ENCODE peak calls at places on chromosomes 11 and 22, in five cellular contexts. One of them, this sample, is unnamed.

GRCh38 chr11:56910046-56910753 is 78.5 kb upstream of the OR5AK2 start:
- DNase-seq in EL: no peak
- DNase-seq in cardiac muscle cell: no peak
- DNase-seq in NAMALWA: no peak
- DNase-seq in H9: no peak
- DNase-seq in this sample: no peak

GRCh38 chr11:36092314-36093030 is 148.6 kb downstream of the LDLRAD3 start:
- DNase-seq in EL: peak; percentile 16
- DNase-seq in cardiac muscle cell: no peak
- DNase-seq in NAMALWA: no peak
- DNase-seq in H9: peak; percentile 88
- DNase-seq in this sample: peak; percentile 76

GRCh38 chr22:32106930-32107329 is 52.2 kb downstream of the C22orf42 start:
- DNase-seq in EL: no peak
- DNase-seq in cardiac muscle cell: peak; percentile 27
- DNase-seq in NAMALWA: peak; percentile 17
- DNase-seq in H9: peak; percentile 56
- DNase-seq in this sample: peak; percentile 67

GRCh38 chr11:95699631-95700470 is 89.7 kb downstream of the FAM76B start:
- DNase-seq in EL: no peak
- DNase-seq in cardiac muscle cell: peak; percentile 62
- DNase-seq in NAMALWA: no peak
- DNase-seq in H9: no peak
- DNase-seq in this sample: no peak

GRCh38 chr11:129372609-129373488 is 2.8 kb upstream of the BARX2 start:
- DNase-seq in EL: no peak
- DNase-seq in cardiac muscle cell: no peak
- DNase-seq in NAMALWA: no peak
- DNase-seq in H9: peak; percentile 61
- DNase-seq in this sample: no peak

GRCh38 chr11:121757480-121758125 is 304.8 kb upstream of the SORL1-AS1 start:
- DNase-seq in EL: peak; percentile 4
- DNase-seq in cardiac muscle cell: no peak
- DNase-seq in NAMALWA: no peak
- DNase-seq in H9: no peak
- DNase-seq in this sample: no peak

GRCh38 chr11:44911031-44911814 is 39.5 kb downstream of the TP53I11 start:
- DNase-seq in EL: peak; percentile 77
- DNase-seq in cardiac muscle cell: peak; percentile 86
- DNase-seq in NAMALWA: peak; percentile 89
- DNase-seq in H9: peak; percentile 91
- DNase-seq in this sample: peak; percentile 91

GRCh38 chr11:37710031-37710430 is 1112.0 kb upstream of the RAG2 start:
- DNase-seq in EL: peak; percentile 4
- DNase-seq in cardiac muscle cell: peak; percentile 66
- DNase-seq in NAMALWA: no peak
- DNase-seq in H9: no peak
- DNase-seq in this sample: no peak

GRCh38 chr11:44927174-44927661 is 23.5 kb downstream of the TP53I11 start:
- DNase-seq in EL: peak; percentile 61
- DNase-seq in cardiac muscle cell: peak; percentile 83
- DNase-seq in NAMALWA: peak; percentile 68
- DNase-seq in H9: peak; percentile 92
- DNase-seq in this sample: peak; percentile 89

GRCh38 chr22:35905894-35906293 is 122.7 kb downstream of the RBFOX2 start:
- DNase-seq in EL: no peak
- DNase-seq in cardiac muscle cell: no peak
- DNase-seq in NAMALWA: no peak
- DNase-seq in H9: no peak
- DNase-seq in this sample: no peak

GRCh38 chr11:123116486-123116885 is 54.5 kb upstream of the HSPA8 start:
- DNase-seq in EL: no peak
- DNase-seq in cardiac muscle cell: peak; percentile 64
- DNase-seq in NAMALWA: no peak
- DNase-seq in H9: no peak
- DNase-seq in this sample: no peak

GRCh38 chr22:25176175-25176574 is 23.5 kb upstream of the CRYBB3 start:
- DNase-seq in EL: no peak
- DNase-seq in cardiac muscle cell: no peak
- DNase-seq in NAMALWA: no peak
- DNase-seq in H9: no peak
- DNase-seq in this sample: no peak

GRCh38 chr11:72446929-72447753 is 12.8 kb upstream of the CLPB start:
- DNase-seq in EL: peak; percentile 63
- DNase-seq in cardiac muscle cell: peak; percentile 76
- DNase-seq in NAMALWA: peak; percentile 84
- DNase-seq in H9: no peak
- DNase-seq in this sample: no peak

GRCh38 chr11:126929186-126930085 is 71.1 kb downstream of the KIRREL3 start:
- DNase-seq in EL: peak; percentile 68
- DNase-seq in cardiac muscle cell: peak; percentile 14
- DNase-seq in NAMALWA: no peak
- DNase-seq in H9: no peak
- DNase-seq in this sample: no peak

GRCh38 chr11:109853156-109853776 is 239.9 kb upstream of the ZC3H12C start:
- DNase-seq in EL: peak; percentile 70
- DNase-seq in cardiac muscle cell: peak; percentile 90
- DNase-seq in NAMALWA: peak; percentile 78
- DNase-seq in H9: no peak
- DNase-seq in this sample: no peak

GRCh38 chr11:3616721-3617460 is 24.9 kb downstream of the ART5 start:
- DNase-seq in EL: no peak
- DNase-seq in cardiac muscle cell: peak; percentile 41
- DNase-seq in NAMALWA: no peak
- DNase-seq in H9: no peak
- DNase-seq in this sample: peak; percentile 53

GRCh38 chr22:22342697-22343602 is 98.4 kb downstream of the VPREB1 start:
- DNase-seq in EL: peak; percentile 23
- DNase-seq in cardiac muscle cell: peak; percentile 25
- DNase-seq in NAMALWA: peak; percentile 57
- DNase-seq in H9: peak; percentile 93
- DNase-seq in this sample: peak; percentile 96

GRCh38 chr11:14891143-14892035 is 642 bp downstream of the CYP2R1 start:
- DNase-seq in EL: peak; percentile 86
- DNase-seq in cardiac muscle cell: peak; percentile 93
- DNase-seq in NAMALWA: peak; percentile 91
- DNase-seq in H9: peak; percentile 91
- DNase-seq in this sample: peak; percentile 93

GRCh38 chr11:316031-316701 is 2.3 kb downstream of the IFITM1 start:
- DNase-seq in EL: peak; percentile 36
- DNase-seq in cardiac muscle cell: no peak
- DNase-seq in NAMALWA: no peak
- DNase-seq in H9: peak; percentile 36
- DNase-seq in this sample: peak; percentile 61

GRCh38 chr11:95596011-95596489 is 193.5 kb downstream of the FAM76B start:
- DNase-seq in EL: no peak
- DNase-seq in cardiac muscle cell: peak; percentile 31
- DNase-seq in NAMALWA: no peak
- DNase-seq in H9: no peak
- DNase-seq in this sample: peak; percentile 92

GRCh38 chr22:49237703-49238102 is 590.0 kb downstream of the BRD1 start:
- DNase-seq in EL: no peak
- DNase-seq in cardiac muscle cell: no peak
- DNase-seq in NAMALWA: no peak
- DNase-seq in H9: no peak
- DNase-seq in this sample: no peak

GRCh38 chr11:34647532-34647931 is 26.6 kb downstream of the EHF start:
- DNase-seq in EL: no peak
- DNase-seq in cardiac muscle cell: no peak
- DNase-seq in NAMALWA: no peak
- DNase-seq in H9: no peak
- DNase-seq in this sample: no peak

GRCh38 chr22:30228509-30229359 is 17.8 kb downstream of the LIF start:
- DNase-seq in EL: peak; percentile 95
- DNase-seq in cardiac muscle cell: no peak
- DNase-seq in NAMALWA: no peak
- DNase-seq in H9: no peak
- DNase-seq in this sample: peak; percentile 88

GRCh38 chr11:65640483-65641207 is 2.7 kb downstream of the SIPA1 start:
- DNase-seq in EL: no peak
- DNase-seq in cardiac muscle cell: no peak
- DNase-seq in NAMALWA: peak; percentile 65
- DNase-seq in H9: no peak
- DNase-seq in this sample: no peak

This sample was measured in islet precursor cell.